ENCODE peak calls at places on chromosomes 13 and 19, in seven cellular contexts. One of them, this sample, is unnamed.

GRCh38 chr19:17855333-17856152 is 4.2 kb upstream of the RPL18A start:
- DNase-seq in NCI-H2171: peak; percentile 55
- DNase-seq in AML-193: peak; percentile 63
- DNase-seq in mesenteric fat pad: peak; percentile 96
- DNase-seq in naive thymus-derived CD4-positive, alpha-beta T cell: peak; percentile 68
- DNase-seq in activated CD4-positive, alpha-beta T cell treated with anti-CD3 and anti-CD28 coated beads, Interleukin-2, amount 50 U/mL, for 1 hour: peak; percentile 92
- DNase-seq in right cardiac atrium: peak; percentile 81
- DNase-seq in this sample: peak; percentile 80

GRCh38 chr19:54041969-54042606 is 21.6 kb downstream of the VSTM1 start:
- DNase-seq in right cardiac atrium: no peak
- DNase-seq in NCI-H2171: no peak
- DNase-seq in AML-193: no peak
- DNase-seq in naive thymus-derived CD4-positive, alpha-beta T cell: no peak
- DNase-seq in activated CD4-positive, alpha-beta T cell treated with anti-CD3 and anti-CD28 coated beads, Interleukin-2, amount 50 U/mL, for 1 hour: no peak
- DNase-seq in mesenteric fat pad: no peak
- DNase-seq in this sample: no peak

GRCh38 chr19:17289489-17289888 is 7.8 kb downstream of the ANKLE1 start:
- DNase-seq in naive thymus-derived CD4-positive, alpha-beta T cell: no peak
- DNase-seq in right cardiac atrium: peak; percentile 90
- DNase-seq in activated CD4-positive, alpha-beta T cell treated with anti-CD3 and anti-CD28 coated beads, Interleukin-2, amount 50 U/mL, for 1 hour: peak; percentile 18
- DNase-seq in AML-193: no peak
- DNase-seq in mesenteric fat pad: no peak
- DNase-seq in NCI-H2171: no peak
- DNase-seq in this sample: peak; percentile 41

GRCh38 chr13:113864303-113864890 is 521 bp upstream of the GAS6 start:
- DNase-seq in NCI-H2171: no peak
- DNase-seq in right cardiac atrium: no peak
- DNase-seq in naive thymus-derived CD4-positive, alpha-beta T cell: no peak
- DNase-seq in activated CD4-positive, alpha-beta T cell treated with anti-CD3 and anti-CD28 coated beads, Interleukin-2, amount 50 U/mL, for 1 hour: no peak
- DNase-seq in AML-193: no peak
- DNase-seq in mesenteric fat pad: peak; percentile 60
- DNase-seq in this sample: no peak

GRCh38 chr13:28313579-28313978 is 175.2 kb downstream of the PAN3 start:
- DNase-seq in AML-193: peak; percentile 68
- DNase-seq in mesenteric fat pad: no peak
- DNase-seq in activated CD4-positive, alpha-beta T cell treated with anti-CD3 and anti-CD28 coated beads, Interleukin-2, amount 50 U/mL, for 1 hour: no peak
- DNase-seq in naive thymus-derived CD4-positive, alpha-beta T cell: no peak
- DNase-seq in right cardiac atrium: no peak
- DNase-seq in NCI-H2171: no peak
- DNase-seq in this sample: no peak

GRCh38 chr19:46809534-46810272 is 21.3 kb upstream of the SLC1A5 start:
- DNase-seq in activated CD4-positive, alpha-beta T cell treated with anti-CD3 and anti-CD28 coated beads, Interleukin-2, amount 50 U/mL, for 1 hour: no peak
- DNase-seq in right cardiac atrium: no peak
- DNase-seq in mesenteric fat pad: no peak
- DNase-seq in AML-193: no peak
- DNase-seq in NCI-H2171: no peak
- DNase-seq in naive thymus-derived CD4-positive, alpha-beta T cell: no peak
- DNase-seq in this sample: no peak

GRCh38 chr13:29925457-29925856 is 75.0 kb upstream of the UBL3 start:
- DNase-seq in activated CD4-positive, alpha-beta T cell treated with anti-CD3 and anti-CD28 coated beads, Interleukin-2, amount 50 U/mL, for 1 hour: no peak
- DNase-seq in AML-193: peak; percentile 70
- DNase-seq in right cardiac atrium: peak; percentile 83
- DNase-seq in mesenteric fat pad: no peak
- DNase-seq in NCI-H2171: peak; percentile 21
- DNase-seq in naive thymus-derived CD4-positive, alpha-beta T cell: no peak
- DNase-seq in this sample: peak; percentile 69

GRCh38 chr13:111177081-111177711 is 62.1 kb downstream of the ARHGEF7 start:
- DNase-seq in right cardiac atrium: peak; percentile 66
- DNase-seq in AML-193: no peak
- DNase-seq in mesenteric fat pad: no peak
- DNase-seq in NCI-H2171: no peak
- DNase-seq in activated CD4-positive, alpha-beta T cell treated with anti-CD3 and anti-CD28 coated beads, Interleukin-2, amount 50 U/mL, for 1 hour: peak; percentile 64
- DNase-seq in naive thymus-derived CD4-positive, alpha-beta T cell: peak; percentile 81
- DNase-seq in this sample: no peak

GRCh38 chr19:54294539-54294938 is 13.6 kb upstream of the LILRB2 start:
- DNase-seq in mesenteric fat pad: peak; percentile 49
- DNase-seq in NCI-H2171: no peak
- DNase-seq in naive thymus-derived CD4-positive, alpha-beta T cell: no peak
- DNase-seq in right cardiac atrium: no peak
- DNase-seq in AML-193: no peak
- DNase-seq in activated CD4-positive, alpha-beta T cell treated with anti-CD3 and anti-CD28 coated beads, Interleukin-2, amount 50 U/mL, for 1 hour: no peak
- DNase-seq in this sample: no peak

GRCh38 chr13:98480915-98481510 is 95.9 kb downstream of the STK24 start:
- DNase-seq in AML-193: no peak
- DNase-seq in right cardiac atrium: no peak
- DNase-seq in NCI-H2171: peak; percentile 63
- DNase-seq in activated CD4-positive, alpha-beta T cell treated with anti-CD3 and anti-CD28 coated beads, Interleukin-2, amount 50 U/mL, for 1 hour: peak; percentile 15
- DNase-seq in naive thymus-derived CD4-positive, alpha-beta T cell: no peak
- DNase-seq in mesenteric fat pad: peak; percentile 53
- DNase-seq in this sample: no peak

This sample was measured in LoVo.